ENCODE peak calls at places on chromosomes 16 and 17, in four cellular contexts. D is HS-27A; O is stimulated activated CD8-positive, alpha-beta memory T cell treated with anti-CD3 and anti-CD28 coated beads, Interleukin-7, amount 100 ng/mL, for 4 hours; V is testis. Y is an unnamed sample.

GRCh38 chr17:59435238-59435637 is 103.8 kb downstream of the YPEL2 start:
- DNase-seq in D (peak), O (no peak), V (no peak), Y (no peak)

GRCh38 chr17:36696805-36697204 is 95.4 kb downstream of the MRM1 start:
- DNase-seq in D (no peak), O (no peak), V (no peak), Y (no peak)

GRCh38 chr17:29661220-29661619 is 38.5 kb upstream of the CORO6 start:
- DNase-seq in D (no peak), O (no peak), V (no peak), Y (no peak)

GRCh38 chr17:35797918-35798317 is 2.5 kb upstream of the MMP28 start:
- DNase-seq in D (no peak), O (no peak), V (no peak), Y (no peak)

GRCh38 chr16:62190426-62190825 is 154.2 kb upstream of the CDH8 start:
- DNase-seq in D (no peak), O (no peak), V (peak), Y (no peak)

GRCh38 chr17:40284085-40284713 is 3.5 kb upstream of the CDC6 start:
- DNase-seq in D (peak), O (no peak), V (no peak), Y (no peak)

GRCh38 chr17:15351925-15352324 is 10.5 kb upstream of the TEKT3 start:
- DNase-seq in D (peak), O (no peak), V (peak), Y (no peak)

GRCh38 chr16:50326835-50327465 is 41.8 kb downstream of the BRD7 start:
- DNase-seq in D (no peak), O (peak), V (no peak), Y (no peak)

GRCh38 chr17:622356-622755 is 92.3 kb downstream of the VPS53 start:
- DNase-seq in D (no peak), O (no peak), V (no peak), Y (no peak)

GRCh38 chr16:30949655-30950515 is 1.0 kb downstream of the ORAI3 start:
- DNase-seq in D (no peak), O (no peak), V (peak), Y (peak)

GRCh38 chr17:47218896-47219430 is 9.8 kb downstream of the MYL4 start:
- DNase-seq in D (no peak), O (no peak), V (peak), Y (peak)

GRCh38 chr16:66976746-66977145 is 11.6 kb upstream of the CES4A start:
- DNase-seq in D (no peak), O (no peak), V (no peak), Y (no peak)

GRCh38 chr17:83005639-83006038 is 73.8 kb upstream of the METRNL start:
- DNase-seq in D (no peak), O (no peak), V (no peak), Y (no peak)

GRCh38 chr17:77507116-77507885 is 366.5 kb downstream of the SEC14L1 start:
- DNase-seq in D (no peak), O (no peak), V (no peak), Y (no peak)

GRCh38 chr16:23570992-23571632 is 13.6 kb downstream of the UBFD1 start:
- DNase-seq in D (no peak), O (no peak), V (no peak), Y (no peak)

GRCh38 chr17:58706351-58707140 is 14.1 kb downstream of the RAD51C start:
- DNase-seq in D (no peak), O (no peak), V (no peak), Y (no peak)

GRCh38 chr16:87409781-87410180 is 17.6 kb downstream of the MAP1LC3B start:
- DNase-seq in D (no peak), O (no peak), V (no peak), Y (no peak)

GRCh38 chr17:40596261-40596919 is 31.1 kb upstream of the CCR7 start:
- DNase-seq in D (no peak), O (no peak), V (peak), Y (no peak)

GRCh38 chr16:10368984-10369551 is 16.8 kb upstream of the ATF7IP2 start:
- DNase-seq in D (no peak), O (no peak), V (no peak), Y (no peak)

GRCh38 chr16:81748476-81749198 is 30.5 kb upstream of the PLCG2 start:
- DNase-seq in D (no peak), O (no peak), V (no peak), Y (no peak)

GRCh38 chr16:85227924-85228462 is 115.7 kb upstream of the CIBAR2 start:
- DNase-seq in D (no peak), O (no peak), V (no peak), Y (no peak)

GRCh38 chr17:37488607-37489196 is 989 bp upstream of the DUSP14 start:
- DNase-seq in D (peak), O (peak), V (peak), Y (peak)

GRCh38 chr16:71628810-71629209 is 2.8 kb downstream of the MARVELD3 start:
- DNase-seq in D (no peak), O (no peak), V (no peak), Y (no peak)

GRCh38 chr16:79006762-79007161 is 593.8 kb downstream of the MAF start:
- DNase-seq in D (no peak), O (no peak), V (no peak), Y (no peak)

GRCh38 chr16:57185446-57185944 is 344 bp downstream of the PSME3IP1 start:
- DNase-seq in D (no peak), O (no peak), V (peak), Y (no peak)

GRCh38 chr17:1830288-1830687 is 483 bp downstream of the RPA1 start:
- DNase-seq in D (no peak), O (no peak), V (no peak), Y (no peak)

GRCh38 chr16:4529085-4530060 is 9.2 kb downstream of the CDIP1 start:
- DNase-seq in D (no peak), O (no peak), V (no peak), Y (no peak)

GRCh38 chr16:67951485-67951884 is 7.6 kb upstream of the LCAT start:
- DNase-seq in D (no peak), O (no peak), V (peak), Y (peak)